ENCODE peak calls at places on chromosomes 7 and 10, in seven cellular contexts. I is IMR-90, S is GM23248, G is neuronal stem cell, L is psoas muscle, E is hepatocyte, F is lower lobe of right lung. H is an unnamed sample. For H3K9me3, the result is how much of the 10 kb centered on the place peaks cover.

GRCh38 chr10:132449826-132450211 is 52.8 kb downstream of the PWWP2B start:
- DNase-seq in I (no peak), S (no peak), F (peak), G (no peak), L (peak), E (no peak), H (no peak)

GRCh38 chr10:60384708-60385398 is 4.8 kb downstream of the ANK3 start:
- DNase-seq in L (no peak), I (peak), E (no peak), S (peak), F (no peak), G (no peak), H (no peak)

GRCh38 chr10:84783386-84783785 is 455.0 kb downstream of the CCSER2 start:
- DNase-seq in E (peak), F (no peak), S (peak), I (no peak), G (peak), L (no peak), H (peak)

GRCh38 chr7:45881280-45881758 is 7.0 kb upstream of the IGFBP1 start:
- DNase-seq in L (no peak), G (no peak), I (no peak), F (no peak), S (no peak), E (no peak), H (no peak)

GRCh38 chr10:22590115-22590514 is 124.3 kb downstream of the PIP4K2A start:
- DNase-seq in I (peak), S (peak), G (no peak), E (no peak), L (no peak), F (no peak), H (no peak)

GRCh38 chr10:30528427-30528782 is 94.4 kb downstream of the MAP3K8 start:
- DNase-seq in E (no peak), F (no peak), I (no peak), L (no peak), G (no peak), S (no peak), H (no peak)

GRCh38 chr10:63217120-63217605 is 84.0 kb downstream of the NRBF2 start:
- DNase-seq in I (peak), F (no peak), E (peak), S (peak), G (no peak), L (no peak), H (no peak)

GRCh38 chr10:131178521-131178920 is 133.0 kb downstream of the TCERG1L start:
- DNase-seq in L (no peak), S (no peak), I (no peak), E (no peak), G (no peak), F (no peak), H (no peak)

GRCh38 chr10:21954690-21955089 is 48.8 kb downstream of the DNAJC1 start:
- DNase-seq in L (no peak), S (no peak), G (no peak), E (no peak), I (no peak), F (no peak), H (no peak)

GRCh38 chr10:6052247-6053221 is 9.6 kb downstream of the IL2RA start:
- DNase-seq in F (no peak), I (no peak), E (no peak), L (no peak), S (no peak), G (no peak), H (no peak)

GRCh38 chr10:91287276-91287675 is 66.8 kb downstream of the PCGF5 start:
- DNase-seq in I (no peak), S (no peak), F (no peak), E (no peak), L (no peak), G (no peak), H (no peak)

GRCh38 chr7:122802211-122802833 is 83.9 kb downstream of the CADPS2 start:
- DNase-seq in E (no peak), S (no peak), F (no peak), G (no peak), I (no peak), L (no peak), H (no peak)

GRCh38 chr7:50648570-50649169 is 83.5 kb upstream of the DDC start:
- DNase-seq in F (no peak), L (no peak), S (no peak), G (no peak), I (no peak), E (no peak), H (no peak)

GRCh38 chr10:29102233-29102632 is 186.6 kb upstream of the LYZL1 start:
- DNase-seq in F (no peak), G (no peak), I (no peak), L (no peak), S (no peak), E (no peak), H (no peak)

GRCh38 chr10:121594623-121595320 is 3.5 kb downstream of the FGFR2 start:
- DNase-seq in S (peak), G (no peak), I (no peak), F (no peak), L (no peak), E (no peak), H (no peak)

GRCh38 chr7:151389768-151390593 is 19.9 kb downstream of the WDR86 start:
- DNase-seq in S (no peak), E (no peak), I (no peak), L (peak), F (peak), G (no peak), H (no peak)

GRCh38 chr10:13956826-13957225 is 370.1 kb downstream of the PRPF18 start:
- DNase-seq in S (peak), L (peak), G (no peak), I (peak), E (peak), F (no peak), H (no peak)

GRCh38 chr7:1403844-1404404 is 55.3 kb downstream of the MICALL2 start:
- DNase-seq in G (peak), I (peak), F (no peak), E (peak), L (no peak), S (peak), H (no peak)

GRCh38 chr10:19832624-19833507 is 16.6 kb downstream of the PLXDC2 start:
- DNase-seq in I (no peak), E (no peak), F (no peak), S (no peak), G (peak), L (no peak), H (no peak)

GRCh38 chr10:56823849-56824248 is 462.8 kb upstream of the ZWINT start:
- DNase-seq in S (peak), E (no peak), G (peak), F (no peak), I (no peak), L (no peak), H (peak)

GRCh38 chr7:137949416-137950262 is 52.2 kb downstream of the CREB3L2 start:
- DNase-seq in L (no peak), I (no peak), E (no peak), F (no peak), S (no peak), G (no peak), H (no peak)

GRCh38 chr10:101710064-101710695 is 15.2 kb upstream of the FBXW4 start:
- DNase-seq in G (no peak), E (no peak), S (no peak), L (no peak), I (peak), F (no peak), H (no peak)

GRCh38 chr7:156590212-156590611 is 50.4 kb upstream of the RNF32 start:
- DNase-seq in G (no peak), S (no peak), I (no peak), L (no peak), E (no peak), F (no peak), H (no peak)
- H3K9me3 ChIP-seq in G (under half), S (under half), I (under half), L (under half), E (under half), F (under half), H (under half)

GRCh38 chr10:96695975-96696634 is 24.2 kb downstream of the PIK3AP1 start:
- DNase-seq in G (no peak), L (no peak), E (no peak), I (no peak), F (no peak), S (no peak), H (no peak)
- H3K27ac ChIP-seq in G (no peak), L (no peak), E (no peak), I (no peak), F (no peak), S (no peak), H (no peak)

GRCh38 chr10:42755028-42755451 is 27.6 kb upstream of the BMS1 start:
- DNase-seq in S (no peak), G (no peak), F (no peak), L (no peak), I (no peak), E (peak), H (no peak)

GRCh38 chr10:42753126-42753506 is 29.5 kb upstream of the BMS1 start:
- DNase-seq in G (peak), F (peak), L (peak), I (peak), E (peak), S (peak), H (peak)

GRCh38 chr10:42754155-42755027 is 28.2 kb upstream of the BMS1 start:
- DNase-seq in S (peak), I (no peak), L (peak), F (peak), G (peak), E (peak), H (no peak)

GRCh38 chr10:42753507-42754154 is 29.0 kb upstream of the BMS1 start:
- DNase-seq in L (peak), F (peak), G (peak), S (peak), E (peak), I (no peak), H (no peak)

GRCh38 chr10:42755591-42756093 is 27.0 kb upstream of the BMS1 start:
- DNase-seq in L (no peak), G (no peak), E (no peak), I (no peak), F (no peak), S (no peak), H (no peak)
- H3K4me3 ChIP-seq in L (peak), G (no peak), E (no peak), I (no peak), F (peak), S (no peak), H (no peak)

DNA sequence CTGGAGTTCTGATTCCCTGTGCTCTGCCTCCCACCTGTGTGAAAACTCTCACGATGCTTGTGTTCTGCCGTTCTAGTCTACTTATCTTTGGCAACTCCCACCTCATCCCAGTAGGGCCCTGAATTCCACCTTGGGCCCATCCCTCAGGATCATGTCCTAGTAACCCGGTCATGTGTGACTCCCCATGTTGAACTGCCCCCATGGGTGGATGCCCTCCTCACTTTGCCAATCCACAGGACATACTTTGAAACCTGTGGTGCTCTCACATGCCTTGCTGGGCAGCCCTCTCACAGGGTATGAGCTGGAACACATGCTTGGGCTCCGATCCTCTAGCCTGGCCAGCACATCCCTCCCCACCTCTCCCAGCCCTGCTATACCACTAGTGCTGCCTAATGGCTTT is 3.8 kb upstream of the RBM33 start:
- DNase-seq in G (no peak), S (no peak), I (no peak), F (no peak), E (no peak), L (no peak), H (no peak)
- H3K9me3 ChIP-seq in G (under half), S (under half), I (under half), F (under half), E (under half), L (under half), H (under half)

GRCh38 chr7:74038194-74038961 is 10.4 kb downstream of the ELN start:
- DNase-seq in F (no peak), I (no peak), S (no peak), G (no peak), E (no peak), L (peak), H (no peak)
- H3K27ac ChIP-seq in F (no peak), I (no peak), S (no peak), G (no peak), E (no peak), L (peak), H (no peak)

GRCh38 chr7:82594665-82595064 is 151.1 kb upstream of the CACNA2D1 start:
- DNase-seq in F (no peak), E (no peak), G (peak), L (no peak), I (no peak), S (no peak), H (no peak)
- H3K4me3 ChIP-seq in F (no peak), E (peak), G (no peak), L (peak), I (no peak), S (no peak), H (no peak)

GRCh38 chr10:53487019-53487983 is 714.7 kb upstream of the MBL2 start:
- DNase-seq in E (no peak), S (no peak), I (no peak), G (no peak), F (no peak), L (no peak), H (no peak)
- H3K9me3 ChIP-seq in E (under half), S (under half), I (under half), G (under half), F (under half), L (under half), H (under half)

GRCh38 chr10:74587109-74587508 is 239.3 kb upstream of the KAT6B start:
- DNase-seq in S (no peak), I (no peak), E (no peak), L (no peak), G (no peak), F (no peak), H (no peak)

GRCh38 chr10:74586088-74586585 is 240.3 kb upstream of the KAT6B start:
- DNase-seq in S (peak), E (no peak), F (no peak), I (peak), G (no peak), L (no peak), H (no peak)

GRCh38 chr10:74593470-74593869 is 232.9 kb upstream of the KAT6B start:
- DNase-seq in F (no peak), G (no peak), L (no peak), I (peak), S (peak), E (no peak), H (no peak)

GRCh38 chr10:74585231-74586087 is 240.9 kb upstream of the KAT6B start:
- DNase-seq in F (no peak), G (no peak), L (no peak), I (peak), E (no peak), S (peak), H (no peak)

GRCh38 chr10:74589226-74589673 is 237.2 kb upstream of the KAT6B start:
- DNase-seq in L (peak), S (peak), E (peak), F (peak), G (peak), I (peak), H (no peak)
- H3K27ac ChIP-seq in L (no peak), S (peak), E (peak), F (peak), G (no peak), I (no peak), H (no peak)

GRCh38 chr10:86389441-86390193 is 23.0 kb upstream of the GRID1 start:
- DNase-seq in I (peak), G (no peak), E (peak), S (peak), L (no peak), F (no peak), H (peak)
- H3K4me3 ChIP-seq in I (peak), G (peak), E (no peak), S (peak), L (peak), F (peak), H (peak)

DNA sequence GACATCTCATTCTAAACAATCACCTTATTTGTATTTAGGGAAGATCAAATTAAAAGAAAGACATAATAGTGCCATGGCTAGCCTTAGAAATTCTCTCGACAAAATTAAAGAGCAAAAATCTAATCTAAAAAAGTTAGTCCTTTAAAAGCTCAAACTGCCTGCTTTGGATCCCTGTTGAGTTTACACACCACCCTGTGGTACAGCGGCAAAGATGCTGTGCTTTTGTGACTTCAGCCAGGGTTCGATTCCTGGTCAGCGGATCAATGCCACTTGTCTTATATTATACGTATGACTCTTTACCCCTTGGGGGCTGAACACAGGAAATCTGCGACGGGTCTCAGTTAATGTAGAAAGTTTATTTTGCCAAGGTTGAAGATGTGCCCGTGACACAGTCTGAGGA is 51.3 kb upstream of the VOPP1 start:
- DNase-seq in L (no peak), S (no peak), E (no peak), I (no peak), F (no peak), G (no peak), H (no peak)
- H3K9me3 ChIP-seq in L (under half), S (under half), E (under half), I (under half), F (under half), G (under half), H (under half)

H was measured in iPS DF 6.9.